ENCODE peak calls at places on chromosomes 7 and 10, in five cellular contexts. One of them, this sample, is unnamed.

GRCh38 chr7:138745189-138745588 is 44.0 kb upstream of the SVOPL start:
- DNase-seq in EH: no peak
- DNase-seq in stimulated activated CD8-positive, alpha-beta memory T cell treated with anti-CD3 and anti-CD28 coated beads, Interleukin-12 subunit alpha, Interleukin-12 subunit beta, amount 100 ng/mL, for 4 hours: no peak
- DNase-seq in retina: no peak
- DNase-seq in NCI-H748 treated with DMSO at 0.1 percent for 48 hours: no peak
- DNase-seq in this sample: no peak

GRCh38 chr7:25804154-25804553 is 347.8 kb upstream of the NFE2L3 start:
- DNase-seq in EH: peak; percentile 12
- DNase-seq in stimulated activated CD8-positive, alpha-beta memory T cell treated with anti-CD3 and anti-CD28 coated beads, Interleukin-12 subunit alpha, Interleukin-12 subunit beta, amount 100 ng/mL, for 4 hours: no peak
- DNase-seq in retina: no peak
- DNase-seq in NCI-H748 treated with DMSO at 0.1 percent for 48 hours: no peak
- DNase-seq in this sample: no peak

GRCh38 chr10:97222346-97222961 is 36.7 kb upstream of the SLIT1 start:
- DNase-seq in EH: no peak
- DNase-seq in stimulated activated CD8-positive, alpha-beta memory T cell treated with anti-CD3 and anti-CD28 coated beads, Interleukin-12 subunit alpha, Interleukin-12 subunit beta, amount 100 ng/mL, for 4 hours: no peak
- DNase-seq in retina: peak; percentile 69
- DNase-seq in NCI-H748 treated with DMSO at 0.1 percent for 48 hours: no peak
- DNase-seq in this sample: no peak

GRCh38 chr10:60704480-60704879 is 73.8 kb upstream of the CDK1 start:
- DNase-seq in EH: no peak
- DNase-seq in stimulated activated CD8-positive, alpha-beta memory T cell treated with anti-CD3 and anti-CD28 coated beads, Interleukin-12 subunit alpha, Interleukin-12 subunit beta, amount 100 ng/mL, for 4 hours: no peak
- DNase-seq in retina: no peak
- DNase-seq in NCI-H748 treated with DMSO at 0.1 percent for 48 hours: peak; percentile 66
- DNase-seq in this sample: no peak

GRCh38 chr10:72462261-72462660 is 107.5 kb upstream of the DNAJB12 start:
- DNase-seq in EH: no peak
- DNase-seq in stimulated activated CD8-positive, alpha-beta memory T cell treated with anti-CD3 and anti-CD28 coated beads, Interleukin-12 subunit alpha, Interleukin-12 subunit beta, amount 100 ng/mL, for 4 hours: no peak
- DNase-seq in retina: no peak
- DNase-seq in NCI-H748 treated with DMSO at 0.1 percent for 48 hours: no peak
- DNase-seq in this sample: no peak

GRCh38 chr10:99781734-99782429 is 558 bp upstream of the ABCC2 start:
- DNase-seq in EH: no peak
- DNase-seq in stimulated activated CD8-positive, alpha-beta memory T cell treated with anti-CD3 and anti-CD28 coated beads, Interleukin-12 subunit alpha, Interleukin-12 subunit beta, amount 100 ng/mL, for 4 hours: no peak
- DNase-seq in retina: no peak
- DNase-seq in NCI-H748 treated with DMSO at 0.1 percent for 48 hours: no peak
- DNase-seq in this sample: no peak

GRCh38 chr10:106615081-106615480 is 549.4 kb downstream of the SORCS1 start:
- DNase-seq in EH: peak; percentile 94
- DNase-seq in stimulated activated CD8-positive, alpha-beta memory T cell treated with anti-CD3 and anti-CD28 coated beads, Interleukin-12 subunit alpha, Interleukin-12 subunit beta, amount 100 ng/mL, for 4 hours: no peak
- DNase-seq in retina: no peak
- DNase-seq in NCI-H748 treated with DMSO at 0.1 percent for 48 hours: no peak
- DNase-seq in this sample: no peak

GRCh38 chr7:116509982-116510579 is 10.5 kb downstream of the CAV2 start:
- DNase-seq in EH: peak; percentile 66
- DNase-seq in stimulated activated CD8-positive, alpha-beta memory T cell treated with anti-CD3 and anti-CD28 coated beads, Interleukin-12 subunit alpha, Interleukin-12 subunit beta, amount 100 ng/mL, for 4 hours: no peak
- DNase-seq in retina: no peak
- DNase-seq in NCI-H748 treated with DMSO at 0.1 percent for 48 hours: no peak
- DNase-seq in this sample: no peak

GRCh38 chr10:113297226-113297625 is 255.6 kb upstream of the HABP2 start:
- DNase-seq in EH: peak; percentile 95
- DNase-seq in stimulated activated CD8-positive, alpha-beta memory T cell treated with anti-CD3 and anti-CD28 coated beads, Interleukin-12 subunit alpha, Interleukin-12 subunit beta, amount 100 ng/mL, for 4 hours: no peak
- DNase-seq in retina: no peak
- DNase-seq in NCI-H748 treated with DMSO at 0.1 percent for 48 hours: no peak
- DNase-seq in this sample: no peak

GRCh38 chr10:10725196-10725595 is 292.5 kb upstream of the CELF2 start:
- DNase-seq in EH: no peak
- DNase-seq in stimulated activated CD8-positive, alpha-beta memory T cell treated with anti-CD3 and anti-CD28 coated beads, Interleukin-12 subunit alpha, Interleukin-12 subunit beta, amount 100 ng/mL, for 4 hours: no peak
- DNase-seq in retina: no peak
- DNase-seq in NCI-H748 treated with DMSO at 0.1 percent for 48 hours: peak; percentile 28
- DNase-seq in this sample: no peak

GRCh38 chr10:119104653-119105024 is 726 bp downstream of the DENND10 start:
- DNase-seq in EH: peak; percentile 31
- DNase-seq in stimulated activated CD8-positive, alpha-beta memory T cell treated with anti-CD3 and anti-CD28 coated beads, Interleukin-12 subunit alpha, Interleukin-12 subunit beta, amount 100 ng/mL, for 4 hours: no peak
- DNase-seq in retina: peak; percentile 63
- DNase-seq in NCI-H748 treated with DMSO at 0.1 percent for 48 hours: no peak
- DNase-seq in this sample: no peak

GRCh38 chr7:155210386-155210785 is 87.3 kb upstream of the INSIG1 start:
- DNase-seq in EH: no peak
- DNase-seq in stimulated activated CD8-positive, alpha-beta memory T cell treated with anti-CD3 and anti-CD28 coated beads, Interleukin-12 subunit alpha, Interleukin-12 subunit beta, amount 100 ng/mL, for 4 hours: no peak
- DNase-seq in retina: no peak
- DNase-seq in NCI-H748 treated with DMSO at 0.1 percent for 48 hours: no peak
- DNase-seq in this sample: no peak

GRCh38 chr7:130894146-130895005 is 160.4 kb upstream of the KLF14 start:
- DNase-seq in EH: peak; percentile 70
- DNase-seq in stimulated activated CD8-positive, alpha-beta memory T cell treated with anti-CD3 and anti-CD28 coated beads, Interleukin-12 subunit alpha, Interleukin-12 subunit beta, amount 100 ng/mL, for 4 hours: no peak
- DNase-seq in retina: no peak
- DNase-seq in NCI-H748 treated with DMSO at 0.1 percent for 48 hours: no peak
- DNase-seq in this sample: no peak

GRCh38 chr7:140230517-140230861 is 53.7 kb upstream of the KDM7A start:
- DNase-seq in EH: peak; percentile 15
- DNase-seq in stimulated activated CD8-positive, alpha-beta memory T cell treated with anti-CD3 and anti-CD28 coated beads, Interleukin-12 subunit alpha, Interleukin-12 subunit beta, amount 100 ng/mL, for 4 hours: peak; percentile 70
- DNase-seq in retina: no peak
- DNase-seq in NCI-H748 treated with DMSO at 0.1 percent for 48 hours: no peak
- DNase-seq in this sample: peak; percentile 77

GRCh38 chr7:100584677-100585510 is 1.0 kb downstream of the LRCH4 start:
- DNase-seq in EH: peak; percentile 77
- DNase-seq in stimulated activated CD8-positive, alpha-beta memory T cell treated with anti-CD3 and anti-CD28 coated beads, Interleukin-12 subunit alpha, Interleukin-12 subunit beta, amount 100 ng/mL, for 4 hours: no peak
- DNase-seq in retina: peak; percentile 51
- DNase-seq in NCI-H748 treated with DMSO at 0.1 percent for 48 hours: peak; percentile 66
- DNase-seq in this sample: no peak